ENCODE peak calls at places on chromosome 20, in six cellular contexts. A is stimulated activated CD4-positive, alpha-beta T cell treated with anti-CD3 and anti-CD28 coated beads, Interleukin-1b, Interleukin-23, amount 100 ng/mL, for 1 hour; I is astrocyte of the spinal cord; Q is HTR-8/SVneo; J is GM13977; V is NCI-H1930. U is an unnamed sample.

GRCh38 chr20:35871311-35871771 is 83.0 kb downstream of the SCAND1 start:
- DNase-seq in A (no peak), I (peak; percentile 56), Q (peak; percentile 52), J (no peak), V (no peak), U (no peak)

GRCh38 chr20:17749979-17750721 is 50.4 kb downstream of the BANF2 start:
- DNase-seq in A (no peak), I (peak; percentile 26), Q (no peak), J (no peak), V (no peak), U (no peak)

GRCh38 chr20:46347831-46348230 is 39.5 kb upstream of the CDH22 start:
- DNase-seq in A (no peak), I (no peak), Q (no peak), J (no peak), V (no peak), U (no peak)

GRCh38 chr20:23086931-23087411 is 847 bp upstream of the CD93 start:
- DNase-seq in A (no peak), I (no peak), Q (no peak), J (no peak), V (no peak), U (no peak)

GRCh38 chr20:15336011-15336410 is 998.6 kb upstream of the FLRT3 start:
- DNase-seq in A (no peak), I (no peak), Q (no peak), J (no peak), V (no peak), U (no peak)

GRCh38 chr20:19588731-19589130 is 169.3 kb upstream of the RIN2 start:
- DNase-seq in A (no peak), I (no peak), Q (no peak), J (no peak), V (no peak), U (no peak)

GRCh38 chr20:17873410-17874270 is 95.0 kb downstream of the SNX5 start:
- DNase-seq in A (no peak), I (peak; percentile 94), Q (peak; percentile 26), J (no peak), V (no peak), U (no peak)

GRCh38 chr20:44404204-44405181 is 49.0 kb downstream of the HNF4A start:
- DNase-seq in A (no peak), I (no peak), Q (no peak), J (no peak), V (no peak), U (no peak)

GRCh38 chr20:17622086-17622850 is 52.4 kb downstream of the DSTN start:
- DNase-seq in A (no peak), I (no peak), Q (no peak), J (peak; percentile 10), V (no peak), U (no peak)

GRCh38 chr20:46702447-46703203 is 6.8 kb upstream of the SLC2A10 start:
- DNase-seq in A (no peak), I (no peak), Q (no peak), J (no peak), V (no peak), U (no peak)

GRCh38 chr20:23442436-23442835 is 3.0 kb downstream of the CSTL1 start:
- DNase-seq in A (no peak), I (no peak), Q (no peak), J (no peak), V (no peak), U (no peak)

GRCh38 chr20:47262365-47263013 is 94.0 kb downstream of the ZMYND8 start:
- DNase-seq in A (no peak), I (no peak), Q (no peak), J (peak; percentile 65), V (peak; percentile 27), U (peak; percentile 47)

GRCh38 chr20:33991498-33991897 is 2.2 kb upstream of the RALY start:
- DNase-seq in A (no peak), I (no peak), Q (no peak), J (no peak), V (no peak), U (no peak)

GRCh38 chr20:11810316-11811130 is 107.2 kb upstream of the BTBD3 start:
- DNase-seq in A (no peak), I (peak; percentile 63), Q (no peak), J (no peak), V (no peak), U (no peak)

GRCh38 chr20:44961868-44962267 is 1.7 kb upstream of the TOMM34 start:
- DNase-seq in A (no peak), I (peak; percentile 24), Q (peak; percentile 62), J (no peak), V (no peak), U (no peak)

GRCh38 chr20:18165553-18165952 is 27.9 kb downstream of the KAT14 start:
- DNase-seq in A (no peak), I (no peak), Q (no peak), J (no peak), V (no peak), U (no peak)

GRCh38 chr20:24340933-24341332 is 128.5 kb upstream of the SYNDIG1 start:
- DNase-seq in A (no peak), I (no peak), Q (no peak), J (no peak), V (no peak), U (no peak)

GRCh38 chr20:4170621-4171537 is 155.5 kb upstream of the RNF24 start:
- DNase-seq in A (no peak), I (peak; percentile 55), Q (no peak), J (no peak), V (no peak), U (no peak)

GRCh38 chr20:46022411-46023147 is 6.4 kb upstream of the SLC12A5 start:
- DNase-seq in A (peak; percentile 73), I (no peak), Q (peak; percentile 79), J (peak; percentile 86), V (peak; percentile 77), U (peak; percentile 48)

GRCh38 chr20:10637563-10637962 is 36.2 kb downstream of the JAG1 start:
- DNase-seq in A (no peak), I (peak; percentile 62), Q (no peak), J (no peak), V (no peak), U (no peak)

GRCh38 chr20:48656661-48657211 is 171.1 kb downstream of the PREX1 start:
- DNase-seq in A (no peak), I (no peak), Q (no peak), J (no peak), V (peak; percentile 14), U (no peak)

GRCh38 chr20:44695295-44696230 is 19.6 kb upstream of the CCN5 start:
- DNase-seq in A (no peak), I (peak; percentile 35), Q (no peak), J (no peak), V (no peak), U (no peak)

GRCh38 chr20:62832951-62833391 is 16.1 kb downstream of the COL9A3 start:
- DNase-seq in A (no peak), I (no peak), Q (no peak), J (no peak), V (no peak), U (no peak)

GRCh38 chr20:38134427-38135281 is 30.4 kb downstream of the TGM2 start:
- DNase-seq in A (no peak), I (peak; percentile 88), Q (peak; percentile 88), J (no peak), V (no peak), U (no peak)

GRCh38 chr20:15976047-15976731 is 597.1 kb downstream of the KIF16B start:
- DNase-seq in A (no peak), I (no peak), Q (no peak), J (no peak), V (no peak), U (no peak)

GRCh38 chr20:40798066-40798465 is 109.0 kb upstream of the MAFB start:
- DNase-seq in A (no peak), I (peak; percentile 6), Q (no peak), J (no peak), V (no peak), U (no peak)

GRCh38 chr20:2865630-2866029 is 7.7 kb upstream of the PTPRA start:
- DNase-seq in A (peak; percentile 19), I (no peak), Q (no peak), J (no peak), V (no peak), U (no peak)

GRCh38 chr20:42378826-42379225 is 760.6 kb upstream of the CHD6 start:
- DNase-seq in A (no peak), I (no peak), Q (no peak), J (no peak), V (no peak), U (no peak)

GRCh38 chr20:56637576-56637975 is 8.5 kb downstream of the TFAP2C start:
- DNase-seq in A (no peak), I (no peak), Q (no peak), J (no peak), V (no peak), U (no peak)

GRCh38 chr20:13205402-13205801 is 15.7 kb upstream of the ISM1 start:
- DNase-seq in A (no peak), I (no peak), Q (no peak), J (no peak), V (no peak), U (no peak)

GRCh38 chr20:61057313-61058171 is 194.5 kb upstream of the CDH4 start:
- DNase-seq in A (no peak), I (no peak), Q (no peak), J (no peak), V (no peak), U (no peak)

GRCh38 chr20:8148501-8148900 is 16.4 kb downstream of the PLCB1 start:
- DNase-seq in A (no peak), I (no peak), Q (no peak), J (no peak), V (no peak), U (no peak)

GRCh38 chr20:370151-370600 is 10.4 kb upstream of the TRIB3 start:
- DNase-seq in A (no peak), I (no peak), Q (no peak), J (no peak), V (no peak), U (no peak)

GRCh38 chr20:4844325-4844724 is 122.6 kb downstream of the PRND start:
- DNase-seq in A (no peak), I (no peak), Q (no peak), J (no peak), V (no peak), U (no peak)

GRCh38 chr20:8094415-8094818 is 37.6 kb upstream of the PLCB1 start:
- DNase-seq in A (no peak), I (peak; percentile 56), Q (no peak), J (no peak), V (no peak), U (no peak)

GRCh38 chr20:35568645-35569044 is 26.8 kb downstream of the ERGIC3 start:
- DNase-seq in A (no peak), I (no peak), Q (no peak), J (no peak), V (peak; percentile 18), U (no peak)

GRCh38 chr20:17503501-17504325 is 27.5 kb downstream of the BFSP1 start:
- DNase-seq in A (no peak), I (no peak), Q (no peak), J (no peak), V (no peak), U (no peak)

GRCh38 chr20:56417911-56418310 is 5.9 kb downstream of the CASS4 start:
- DNase-seq in A (no peak), I (no peak), Q (no peak), J (no peak), V (no peak), U (no peak)

U was measured in stimulated activated naive B cell treated with anti-CD40 and anti-IgM and Interleukin-4, amounts not matched to agents 10 μg/mL and 1 μg/mL and 100 μg/mL, for 72 hours.